ENCODE peak calls at places on chromosomes 16 and 17, in ten cellular contexts. G is HuH-7.5; T is activated CD8-positive, alpha-beta T cell treated with anti-CD3 and anti-CD28 coated beads for 36 hours; K is activated T-helper 9 cell treated with anti-CD3 and anti-CD28 coated beads, Interleukin-2, amount 50 U/mL, for 16 hours; I is hepatic stellate cell; B is stimulated activated CD8-positive, alpha-beta memory T cell treated with anti-CD3 and anti-CD28 coated beads, Interleukin-2, amount 100 ng/mL, for 1 hour; D is OCI-LY7; U is WERI-Rb-1; M is cardiac fibroblast; N is fibroblast of lung. A is an unnamed sample.

GRCh38 chr17:61285483-61286320 is 113.9 kb upstream of the TBX2 start:
- DNase-seq in G (no peak), T (peak), K (no peak), I (peak), B (no peak), D (no peak), U (no peak), M (peak), N (peak), A (no peak)

GRCh38 chr17:39676198-39676819 is 8.1 kb downstream of the PNMT start:
- DNase-seq in G (no peak), T (peak), K (peak), I (no peak), B (no peak), D (peak), U (no peak), M (no peak), N (no peak), A (peak)

GRCh38 chr17:82334204-82334621 is 647 bp upstream of the SECTM1 start:
- DNase-seq in G (no peak), T (no peak), K (no peak), I (no peak), B (no peak), D (no peak), U (no peak), M (no peak), N (no peak), A (no peak)

GRCh38 chr17:76659928-76660614 is 16.5 kb upstream of the ST6GALNAC1 start:
- DNase-seq in G (no peak), T (no peak), K (no peak), I (no peak), B (no peak), D (no peak), U (no peak), M (no peak), N (no peak), A (no peak)

GRCh38 chr17:21171309-21171922 is 42.5 kb downstream of the TMEM11 start:
- DNase-seq in G (no peak), T (no peak), K (no peak), I (no peak), B (no peak), D (no peak), U (no peak), M (no peak), N (no peak), A (peak)

GRCh38 chr16:6605490-6605889 is 727.2 kb upstream of the RBFOX1 start:
- DNase-seq in G (no peak), T (no peak), K (no peak), I (no peak), B (no peak), D (no peak), U (no peak), M (no peak), N (no peak), A (no peak)

GRCh38 chr16:50425044-50425443 is 56.3 kb upstream of the BRD7 start:
- DNase-seq in G (no peak), T (no peak), K (no peak), I (no peak), B (no peak), D (no peak), U (no peak), M (no peak), N (no peak), A (no peak)

GRCh38 chr17:19387921-19388521 is 1.0 kb upstream of the MFAP4 start:
- DNase-seq in G (no peak), T (no peak), K (no peak), I (peak), B (no peak), D (no peak), U (no peak), M (peak), N (no peak), A (no peak)

GRCh38 chr17:67434061-67434525 is 57.0 kb downstream of the PITPNC1 start:
- DNase-seq in G (no peak), T (peak), K (peak), I (no peak), B (no peak), D (no peak), U (no peak), M (peak), N (no peak), A (peak)

GRCh38 chr16:11627822-11628457 is 40.3 kb upstream of the SNN start:
- DNase-seq in G (no peak), T (peak), K (no peak), I (peak), B (no peak), D (no peak), U (no peak), M (peak), N (peak), A (peak)

GRCh38 chr17:40850287-40850972 is 16.6 kb downstream of the KRT12 start:
- DNase-seq in G (no peak), T (no peak), K (no peak), I (no peak), B (no peak), D (no peak), U (no peak), M (peak), N (no peak), A (no peak)

GRCh38 chr16:63978240-63978639 is 1143.6 kb downstream of the CDH11 start:
- DNase-seq in G (no peak), T (no peak), K (no peak), I (no peak), B (no peak), D (no peak), U (no peak), M (no peak), N (no peak), A (no peak)

GRCh38 chr16:4706871-4707270 is 13.5 kb downstream of the NUDT16L1 start:
- DNase-seq in G (no peak), T (no peak), K (no peak), I (no peak), B (no peak), D (no peak), U (peak), M (no peak), N (no peak), A (no peak)

GRCh38 chr17:56213031-56213430 is 59.8 kb downstream of the ANKFN1 start:
- DNase-seq in G (no peak), T (no peak), K (no peak), I (no peak), B (no peak), D (no peak), U (no peak), M (no peak), N (peak), A (no peak)

GRCh38 chr16:23965137-23965733 is 129.5 kb downstream of the PRKCB start:
- DNase-seq in G (no peak), T (no peak), K (no peak), I (no peak), B (no peak), D (no peak), U (no peak), M (no peak), N (no peak), A (no peak)

A was measured in MV-4-11.